ENCODE peak calls at places on chromosomes 12 and 14, in eight cellular contexts. R, P, D, G, N, O, L and E are unnamed samples.

GRCh38 chr14:31950760-31951637 is 126.1 kb upstream of the ARHGAP5 start:
- DNase-seq in R (peak), N (peak), D (no peak), P (peak), L (no peak), O (no peak), G (no peak), E (no peak)

GRCh38 chr12:57404966-57405640 is 25.7 kb downstream of the R3HDM2 start:
- DNase-seq in O (no peak), G (no peak), R (no peak), P (no peak), D (no peak), N (no peak), L (no peak), E (no peak)

GRCh38 chr12:9244894-9245293 is 36.7 kb upstream of the PZP start:
- DNase-seq in P (no peak), R (no peak), G (no peak), N (peak), O (no peak), D (no peak), L (peak), E (no peak)

GRCh38 chr12:104133861-104134260 is 4.1 kb downstream of the NFYB start:
- DNase-seq in R (peak), N (no peak), D (no peak), L (no peak), P (no peak), G (no peak), O (no peak), E (no peak)

GRCh38 chr14:60166144-60166543 is 946 bp upstream of the DHRS7 start:
- DNase-seq in R (no peak), O (no peak), D (no peak), P (no peak), L (peak), N (no peak), G (no peak), E (peak)

GRCh38 chr14:55467307-55467706 is 26.9 kb upstream of the TBPL2 start:
- DNase-seq in O (no peak), P (no peak), R (no peak), G (no peak), L (no peak), N (no peak), D (no peak), E (no peak)

GRCh38 chr12:54051916-54052744 is 1.5 kb upstream of the HOXC4 start:
- DNase-seq in N (no peak), L (no peak), D (no peak), G (no peak), O (no peak), R (no peak), P (peak), E (peak)

GRCh38 chr14:97975960-97976359 is 1178.8 kb downstream of the VRK1 start:
- DNase-seq in P (no peak), D (no peak), R (no peak), O (no peak), N (no peak), G (no peak), L (no peak), E (no peak)

GRCh38 chr12:106248849-106249371 is 1.1 kb upstream of the CKAP4 start:
- DNase-seq in O (no peak), P (no peak), L (peak), D (no peak), G (no peak), R (peak), N (peak), E (no peak)

GRCh38 chr12:96236221-96236822 is 42.1 kb downstream of the ELK3 start:
- DNase-seq in O (no peak), P (peak), G (no peak), D (no peak), R (peak), L (no peak), N (peak), E (no peak)

GRCh38 chr12:66516133-66516532 is 162.7 kb downstream of the GRIP1 start:
- DNase-seq in L (no peak), N (no peak), D (no peak), G (no peak), P (no peak), R (no peak), O (no peak), E (peak)
- H3K4me3 ChIP-seq in L (no peak), N (no peak), D (no peak), G (no peak), P (no peak), R (no peak), O (no peak), E (no peak)

DNA sequence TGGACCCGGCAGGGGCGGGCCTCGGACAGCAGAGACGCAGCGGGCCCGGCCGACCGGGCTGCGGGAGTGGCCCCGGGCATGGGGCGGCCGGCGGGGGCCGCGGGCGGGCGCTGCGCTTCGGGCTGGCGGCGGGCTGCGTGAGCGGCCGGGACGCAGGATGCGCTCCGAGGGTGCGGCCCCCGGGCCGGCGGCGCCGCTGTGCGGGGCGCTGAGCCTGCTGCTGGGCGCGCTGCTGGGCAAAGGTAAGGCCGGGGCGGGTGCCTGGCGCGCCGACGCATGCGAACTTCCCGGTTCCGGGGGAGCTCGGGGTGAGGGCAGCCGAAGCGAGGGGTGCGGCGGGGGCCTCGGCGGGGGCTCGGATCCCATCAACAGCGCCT is 264 bp downstream of the TMEM132C start:
- DNase-seq in R (no peak), N (no peak), P (peak), O (no peak), D (no peak), G (no peak), L (no peak), E (no peak)
- H3K4me3 ChIP-seq in R (no peak), N (no peak), P (no peak), O (no peak), D (no peak), G (peak), L (no peak), E (no peak)

GRCh38 chr12:39736406-39736805 is 116.8 kb upstream of the ABCD2 start:
- DNase-seq in N (no peak), R (no peak), G (no peak), O (no peak), L (no peak), P (no peak), D (no peak), E (no peak)
- H3K4me3 ChIP-seq in N (no peak), R (no peak), G (no peak), O (no peak), L (no peak), P (no peak), D (no peak), E (no peak)

DNA sequence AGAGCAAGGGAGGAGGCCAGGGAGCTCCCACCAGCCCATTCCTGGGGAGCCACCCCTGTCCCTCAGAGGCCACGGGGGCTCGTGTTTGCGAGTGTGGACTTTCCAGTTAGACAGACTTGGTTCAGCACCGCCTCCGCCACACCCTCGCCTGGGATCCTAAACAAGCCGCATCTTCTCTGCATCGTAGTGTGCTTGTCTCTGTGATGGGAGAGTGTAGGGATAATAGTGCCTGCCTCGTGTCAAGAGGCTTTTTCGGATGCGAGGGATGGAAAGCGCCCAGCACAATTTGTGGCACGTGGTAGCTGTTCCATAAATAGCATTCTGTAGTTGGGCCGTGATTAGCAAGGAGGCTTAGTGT is 1.3 kb upstream of the PPP1R13B start:
- DNase-seq in P (no peak), G (peak), L (no peak), D (no peak), N (peak), O (no peak), R (no peak), E (no peak)
- H3K4me3 ChIP-seq in P (no peak), G (no peak), L (no peak), D (no peak), N (no peak), O (no peak), R (no peak), E (no peak)

DNA sequence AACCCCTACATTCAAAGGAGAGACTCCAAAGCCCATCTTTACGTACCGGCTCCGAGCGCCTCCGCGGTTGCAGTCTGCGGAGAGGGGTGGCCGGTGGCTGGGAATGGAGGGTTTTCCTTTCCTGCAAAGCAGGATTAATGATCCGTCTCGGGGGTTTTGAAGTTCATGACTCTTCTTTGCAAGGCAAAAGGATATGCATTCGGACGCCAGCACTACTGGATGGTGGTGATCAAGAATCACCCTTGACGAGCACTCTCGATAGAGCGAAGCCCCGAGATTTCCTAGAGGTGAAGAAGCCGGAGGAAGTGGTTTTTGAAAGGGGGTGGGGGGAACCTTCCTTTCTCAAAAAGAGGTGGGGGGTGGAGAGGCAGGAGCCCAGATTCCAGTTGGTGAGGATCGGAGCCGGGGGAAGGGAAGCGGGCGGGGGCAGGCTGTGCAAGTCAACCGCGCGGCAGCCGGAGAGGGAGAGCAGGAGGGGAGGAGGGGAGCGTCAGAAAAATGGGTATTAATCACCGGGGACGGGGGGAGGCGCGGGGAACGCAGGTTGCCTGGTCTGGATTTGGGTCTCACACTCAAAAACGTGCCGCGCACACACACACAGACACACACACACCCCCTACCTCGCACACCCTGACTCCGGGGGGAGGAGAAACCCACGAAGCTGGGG is at the start of gene GRIN2B:
- DNase-seq in L (no peak), R (no peak), N (no peak), D (no peak), G (no peak), P (peak), O (no peak), E (no peak)
- H3K4me3 ChIP-seq in L (no peak), R (no peak), N (no peak), D (no peak), G (no peak), P (no peak), O (no peak), E (no peak)